ENCODE peak calls at places on chromosomes 13 and 19, in four cellular contexts. X is heart right ventricle, D is astrocyte of the spinal cord, R is H1. M is an unnamed sample.

GRCh38 chr13:35356572-35356971 is 119.9 kb downstream of the MAB21L1 start:
- DNase-seq in R (no peak), X (no peak), D (no peak), M (no peak)

GRCh38 chr13:31927219-31927653 is 104.3 kb upstream of the FRY start:
- DNase-seq in X (no peak), R (no peak), D (no peak), M (no peak)

GRCh38 chr19:28961772-28962500 is 251.0 kb downstream of the UQCRFS1 start:
- DNase-seq in R (no peak), D (peak; percentile 17), X (no peak), M (no peak)

GRCh38 chr13:27954406-27954851 is 14.7 kb downstream of the CDX2 start:
- DNase-seq in X (no peak), R (no peak), D (no peak), M (no peak)

GRCh38 chr19:47511681-47512080 is 3.2 kb downstream of the NAPA start:
- DNase-seq in D (peak; percentile 18), R (no peak), X (no peak), M (no peak)

GRCh38 chr13:102212729-102213128 is 189.1 kb downstream of the FGF14 start:
- DNase-seq in D (no peak), X (no peak), R (no peak), M (no peak)

GRCh38 chr13:102309110-102309509 is 92.7 kb downstream of the FGF14 start:
- DNase-seq in X (no peak), R (no peak), D (no peak), M (no peak)

GRCh38 chr13:68897331-68897730 is 1210.3 kb upstream of the ATXN8OS start:
- DNase-seq in X (no peak), D (no peak), R (no peak), M (no peak)

GRCh38 chr13:59893261-59893660 is 270.5 kb downstream of the DIAPH3 start:
- DNase-seq in X (no peak), D (no peak), R (no peak), M (no peak)

GRCh38 chr13:23806874-23807522 is 82.2 kb downstream of the MIPEP start:
- DNase-seq in X (no peak), R (no peak), D (no peak), M (no peak)

GRCh38 chr13:51590966-51591627 is 6.8 kb downstream of the WDFY2 start:
- DNase-seq in R (no peak), D (peak; percentile 64), X (no peak), M (no peak)

GRCh38 chr13:31246918-31247317 is 47.1 kb downstream of the B3GLCT start:
- DNase-seq in R (no peak), X (no peak), D (no peak), M (no peak)

GRCh38 chr19:8366961-8367326 is 3.0 kb downstream of the ANGPTL4 start:
- DNase-seq in X (no peak), R (no peak), D (no peak), M (no peak)

GRCh38 chr19:2478756-2479555 is 3.0 kb downstream of the GADD45B start:
- DNase-seq in R (no peak), X (peak; percentile 84), D (peak; percentile 84), M (no peak)

GRCh38 chr13:32736648-32737047 is 150.4 kb downstream of the PDS5B start:
- DNase-seq in D (no peak), X (no peak), R (no peak), M (no peak)

GRCh38 chr13:28654276-28654675 is 4.7 kb upstream of the POMP start:
- DNase-seq in X (no peak), D (no peak), R (no peak), M (no peak)

GRCh38 chr13:93045836-93046235 is 180.8 kb upstream of the GPC6 start:
- DNase-seq in R (no peak), D (peak; percentile 31), X (no peak), M (no peak)

GRCh38 chr19:1512671-1513491 is at the start of gene ADAMTSL5:
- DNase-seq in D (no peak), X (peak; percentile 67), R (no peak), M (no peak)

DNA sequence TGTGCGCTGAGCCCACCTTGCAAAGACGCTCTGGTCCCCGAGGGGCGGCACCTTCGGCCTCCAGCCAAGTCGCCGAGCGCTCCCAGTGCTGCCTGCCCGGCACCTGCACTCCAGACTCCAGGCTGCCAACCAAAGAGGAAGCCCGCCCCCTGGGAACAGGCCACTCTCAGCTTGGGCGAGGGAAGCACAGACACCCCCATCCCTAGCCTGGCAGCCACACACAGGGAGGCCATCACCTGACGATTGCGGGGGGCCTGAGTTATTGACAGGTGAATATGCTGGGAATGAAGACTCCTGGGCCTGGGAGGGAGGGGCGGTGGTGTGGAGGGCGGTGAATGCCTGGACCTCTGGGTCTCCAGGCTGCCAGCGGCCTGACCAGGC is 10.3 kb upstream of the ZNF492 start:
- DNase-seq in D (no peak), R (no peak), X (no peak), M (no peak)
- H3K4me3 ChIP-seq in D (no peak overlapping the region), R (no peak overlapping the region), X (no peak overlapping the region), M (no peak overlapping the region)

GRCh38 chr19:30083701-30084156 is 141.7 kb downstream of the URI1 start:
- DNase-seq in R (no peak), D (no peak), X (no peak), M (no peak)

GRCh38 chr19:30082611-30083010 is 140.6 kb downstream of the URI1 start:
- DNase-seq in R (no peak), X (no peak), D (no peak), M (no peak)

GRCh38 chr19:30083125-30083681 is 141.2 kb downstream of the URI1 start:
- DNase-seq in R (no peak), X (no peak), D (no peak), M (no peak)

GRCh38 chr19:30084390-30084819 is 142.4 kb downstream of the URI1 start:
- DNase-seq in D (no peak), R (no peak), X (peak; percentile 33), M (no peak)

GRCh38 chr19:30082168-30082567 is 140.1 kb downstream of the URI1 start:
- DNase-seq in D (no peak), R (no peak), X (no peak), M (no peak)
- TF ChIP-seq CTCF in D (no peak), R (peak; percentile 2), X (no peak), M (no peak)

DNA sequence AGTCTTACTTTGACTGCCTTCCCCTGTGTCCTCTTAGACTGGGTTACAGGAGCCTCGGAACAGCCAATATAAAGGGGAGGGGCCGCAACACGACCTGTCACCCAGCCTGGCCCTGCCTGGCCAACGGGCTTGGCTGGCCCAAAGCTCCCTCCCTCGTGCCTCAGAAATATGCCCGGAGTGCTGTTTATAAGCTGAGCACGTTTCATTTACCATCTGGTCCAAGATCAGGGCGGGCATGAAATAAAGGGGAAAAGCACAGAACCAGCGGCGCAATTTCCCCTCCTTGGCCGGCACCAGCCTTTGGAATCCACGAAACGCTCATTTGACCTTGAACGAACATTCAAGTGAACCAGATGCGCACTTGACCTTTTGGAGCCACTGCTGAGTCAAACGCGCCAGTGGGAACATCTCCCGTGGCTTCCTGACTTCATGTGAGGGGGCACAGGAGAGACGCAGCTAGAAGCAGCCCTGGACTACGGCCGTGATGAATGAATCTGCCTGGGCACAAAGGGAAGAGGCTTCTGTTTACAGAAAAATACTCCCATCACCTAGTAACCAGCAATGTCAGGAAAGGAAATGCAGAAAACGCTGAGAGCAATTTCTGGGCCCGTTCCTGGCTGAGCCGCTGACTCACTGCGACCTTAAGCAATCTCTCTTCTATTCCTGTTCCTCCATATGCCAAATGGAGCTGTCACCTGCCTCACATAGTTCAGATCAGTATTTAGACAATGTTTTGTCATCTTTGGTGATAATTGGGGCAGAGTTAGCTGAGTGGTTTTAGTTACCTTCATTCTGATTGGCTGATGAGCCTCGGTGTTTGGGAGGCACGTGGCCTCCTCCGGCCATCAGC is 53.3 kb downstream of the RFX2 start:
- DNase-seq in R (no peak), X (peak; percentile 60), D (peak; percentile 94), M (peak; percentile 90)
- H3K4me3 ChIP-seq in R (no peak overlapping the region), X (peak overlapping the region; percentile 18), D (no peak overlapping the region), M (no peak overlapping the region)

GRCh38 chr19:10818306-10819123 is 17.5 kb downstream of the TMED1 start:
- DNase-seq in X (no peak), R (no peak), D (no peak), M (no peak)
- TF ChIP-seq CTCF in X (no peak), R (no peak), D (no peak), M (no peak)

GRCh38 chr19:3737487-3738205 is 23.8 kb downstream of the APBA3 start:
- DNase-seq in R (no peak), D (no peak), X (no peak), M (no peak)
- H3K4me3 ChIP-seq in R (no peak overlapping the region), D (no peak overlapping the region), X (no peak overlapping the region), M (no peak overlapping the region)

GRCh38 chr13:33817843-33818661 is at the start of gene RFC3:
- DNase-seq in X (peak; percentile 93), R (peak; percentile 69), D (peak; percentile 97), M (peak; percentile 93)
- TF ChIP-seq CTCF in X (no peak), R (no peak), D (no peak), M (no peak)

DNA sequence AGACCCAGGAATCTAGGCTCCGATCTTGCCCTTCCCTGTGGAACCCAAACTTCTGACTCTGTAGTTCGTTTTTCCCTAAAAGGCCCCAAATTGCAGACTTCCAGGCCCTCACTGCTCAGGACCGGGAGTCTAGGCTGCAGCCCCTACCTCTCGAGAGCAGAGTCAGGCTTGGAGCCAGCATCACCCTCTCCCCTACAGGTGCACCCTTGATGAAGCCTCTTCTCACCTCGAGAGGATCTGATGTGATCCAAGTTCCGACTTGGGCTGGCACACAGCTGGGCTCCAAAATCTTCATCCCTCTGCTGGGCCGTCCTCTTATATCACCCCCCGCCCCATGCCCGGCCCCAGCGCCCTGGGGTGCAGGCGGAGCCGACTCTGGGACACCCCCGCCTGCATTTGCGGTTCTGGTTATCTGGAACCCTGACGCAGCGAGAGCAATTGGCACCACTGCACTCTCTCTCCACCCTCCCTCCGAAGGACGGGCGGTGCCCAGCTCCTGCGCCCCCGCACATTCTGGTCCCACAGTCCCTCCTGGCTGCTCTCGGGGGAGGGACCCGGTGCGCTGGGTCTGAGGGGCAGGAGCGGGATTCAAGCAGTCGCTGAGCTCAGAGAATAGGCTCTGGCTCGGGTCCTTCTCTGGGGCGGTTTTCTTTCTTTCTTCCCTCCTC is at the start of gene KLK7:
- DNase-seq in D (no peak), X (no peak), R (no peak), M (no peak)
- H3K4me3 ChIP-seq in D (no peak within 1 kb of the TSS), X (no peak within 1 kb of the TSS), R (peak within 1 kb of the TSS; percentile 57), M (no peak within 1 kb of the TSS)

DNA sequence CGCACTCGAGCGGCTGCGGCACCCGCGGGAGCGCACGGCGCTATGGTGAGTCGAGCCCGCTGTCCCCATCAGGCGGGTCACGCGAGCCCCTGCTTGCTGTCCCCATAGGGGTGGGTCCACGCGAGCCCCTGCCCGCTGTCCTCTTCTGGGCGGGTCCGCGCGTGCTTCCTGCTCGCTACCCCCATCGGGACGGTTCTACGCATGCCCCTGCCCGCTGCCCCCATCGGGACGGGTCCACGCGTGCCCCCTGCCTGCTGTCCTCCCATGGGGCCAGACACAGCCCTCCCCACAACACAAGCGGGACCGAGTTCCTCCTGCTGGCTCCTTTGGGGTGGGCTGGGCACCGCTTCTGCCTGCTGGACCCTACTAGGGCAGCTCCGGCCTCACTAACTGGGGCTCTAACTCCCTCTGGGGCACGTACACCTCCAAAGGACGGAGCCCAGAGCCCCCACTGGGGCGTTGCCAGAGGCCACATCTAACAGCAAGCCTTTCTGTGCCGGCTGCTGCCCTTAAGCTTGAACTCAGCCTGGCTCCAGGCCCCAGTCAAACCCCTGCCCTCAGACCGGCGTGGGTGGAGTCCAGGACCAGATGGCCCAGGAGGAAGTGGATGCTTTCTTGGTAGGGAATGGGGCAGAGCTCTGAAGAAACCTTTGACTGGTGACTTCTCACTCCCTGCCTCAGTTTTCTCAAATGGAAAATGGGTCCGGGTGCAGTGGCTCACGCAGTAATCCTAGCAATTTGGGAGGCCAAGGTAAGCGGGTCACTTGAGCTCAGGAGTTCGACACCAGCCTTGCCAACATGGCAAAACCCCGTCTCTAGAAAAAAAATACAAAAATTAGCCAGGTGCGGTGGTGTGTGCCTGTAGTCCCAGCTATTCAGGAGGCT is 722 bp downstream of the COLGALT1 start:
- DNase-seq in R (no peak), D (peak; percentile 47), X (peak; percentile 75), M (no peak)
- TF ChIP-seq CTCF in R (no peak), D (peak; percentile 35), X (no peak), M (no peak)

GRCh38 chr13:110233181-110233641 is 73.7 kb downstream of the COL4A1 start:
- DNase-seq in X (peak; percentile 29), R (no peak), D (peak; percentile 66), M (peak; percentile 33)
- H3K4me3 ChIP-seq in X (peak overlapping the region; percentile 25), R (no peak overlapping the region), D (no peak overlapping the region), M (no peak overlapping the region)